ENCODE peak calls at places on chromosome 1, in nine cellular contexts. M is neural progenitor cell, X is MM.1S, K is GM23338, C is GM23248, L is PC-3, V is HCT116, H is hepatocyte, R is SK-N-SH. D is an unnamed sample.

GRCh38 chr1:215114154-215114933 is 31.8 kb downstream of the KCNK2 start:
- DNase-seq in M (no peak), X (no peak), K (no peak), C (peak), L (peak), V (peak), H (no peak), R (no peak), D (no peak)

GRCh38 chr1:68442822-68443556 is 6.8 kb downstream of the RPE65 start:
- DNase-seq in M (peak), X (peak), K (peak), C (peak), L (peak), V (peak), H (peak), R (peak), D (peak)

GRCh38 chr1:151310986-151311385 is 16.2 kb downstream of the PI4KB start:
- DNase-seq in M (no peak), X (no peak), K (no peak), C (peak), L (no peak), V (no peak), H (no peak), R (no peak), D (no peak)

GRCh38 chr1:36415661-36416346 is 18.1 kb upstream of the LSM10 start:
- DNase-seq in M (no peak), X (no peak), K (no peak), C (no peak), L (no peak), V (no peak), H (no peak), R (no peak), D (no peak)

GRCh38 chr1:48495166-48495565 is 23.2 kb upstream of the SPATA6 start:
- DNase-seq in M (no peak), X (no peak), K (no peak), C (peak), L (no peak), V (no peak), H (no peak), R (no peak), D (no peak)

GRCh38 chr1:229059671-229060079 is 211.2 kb upstream of the RAB4A start:
- DNase-seq in M (no peak), X (no peak), K (no peak), C (peak), L (peak), V (no peak), H (peak), R (peak), D (no peak)

GRCh38 chr1:72262735-72263134 is 19.6 kb downstream of the NEGR1 start:
- DNase-seq in M (no peak), X (no peak), K (no peak), C (no peak), L (no peak), V (no peak), H (no peak), R (no peak), D (no peak)

GRCh38 chr1:154941332-154941995 is 4.9 kb upstream of the PMVK start:
- DNase-seq in M (peak), X (no peak), K (peak), C (no peak), L (no peak), V (no peak), H (peak), R (peak), D (peak)

GRCh38 chr1:206540044-206540758 is 32.9 kb downstream of the RASSF5 start:
- DNase-seq in M (no peak), X (no peak), K (no peak), C (peak), L (peak), V (no peak), H (no peak), R (no peak), D (no peak)

GRCh38 chr1:100359139-100359538 is 6.8 kb downstream of the CDC14A start:
- DNase-seq in M (no peak), X (no peak), K (no peak), C (no peak), L (no peak), V (no peak), H (no peak), R (no peak), D (no peak)

GRCh38 chr1:112882271-112882744 is 73.7 kb downstream of the SLC16A1 start:
- DNase-seq in M (no peak), X (no peak), K (no peak), C (peak), L (no peak), V (no peak), H (no peak), R (peak), D (no peak)

GRCh38 chr1:95197616-95198252 is 36.3 kb upstream of the RWDD3 start:
- DNase-seq in M (peak), X (no peak), K (no peak), C (peak), L (peak), V (no peak), H (no peak), R (no peak), D (no peak)

GRCh38 chr1:206020393-206021007 is 3.2 kb downstream of the CTSE start:
- DNase-seq in M (no peak), X (no peak), K (no peak), C (no peak), L (no peak), V (no peak), H (no peak), R (no peak), D (no peak)

GRCh38 chr1:160954158-160955104 is at the start of gene ITLN2:
- DNase-seq in M (peak), X (peak), K (peak), C (peak), L (peak), V (peak), H (peak), R (peak), D (peak)

GRCh38 chr1:210272666-210273065 is 40.1 kb downstream of the SERTAD4 start:
- DNase-seq in M (peak), X (no peak), K (peak), C (peak), L (no peak), V (no peak), H (peak), R (peak), D (no peak)

GRCh38 chr1:64004451-64004850 is 199.0 kb upstream of the UBE2U start:
- DNase-seq in M (no peak), X (no peak), K (peak), C (no peak), L (no peak), V (no peak), H (no peak), R (no peak), D (no peak)

GRCh38 chr1:64856564-64856963 is 109.8 kb downstream of the JAK1 start:
- DNase-seq in M (no peak), X (no peak), K (no peak), C (no peak), L (no peak), V (no peak), H (no peak), R (no peak), D (peak)

GRCh38 chr1:91582431-91582921 is 81.8 kb downstream of the CDC7 start:
- DNase-seq in M (no peak), X (no peak), K (no peak), C (peak), L (peak), V (no peak), H (peak), R (no peak), D (no peak)

GRCh38 chr1:224175615-224176014 is 7.4 kb upstream of the DEGS1 start:
- DNase-seq in M (peak), X (no peak), K (peak), C (peak), L (no peak), V (no peak), H (peak), R (peak), D (no peak)

GRCh38 chr1:51636765-51637522 is 20.1 kb downstream of the OSBPL9 start:
- DNase-seq in M (no peak), X (no peak), K (no peak), C (peak), L (peak), V (peak), H (peak), R (no peak), D (no peak)

GRCh38 chr1:41434306-41434705 is 50.2 kb downstream of the EDN2 start:
- DNase-seq in M (no peak), X (no peak), K (no peak), C (no peak), L (no peak), V (no peak), H (no peak), R (no peak), D (no peak)

GRCh38 chr1:119276558-119276957 is 92.0 kb upstream of the HAO2 start:
- DNase-seq in M (peak), X (no peak), K (peak), C (no peak), L (peak), V (no peak), H (peak), R (no peak), D (no peak)

GRCh38 chr1:63593303-63593886 is at the start of gene PGM1:
- DNase-seq in M (peak), X (peak), K (peak), C (peak), L (peak), V (peak), H (peak), R (peak), D (peak)

GRCh38 chr1:10667815-10668214 is 128.6 kb downstream of the CASZ1 start:
- DNase-seq in M (no peak), X (no peak), K (peak), C (no peak), L (no peak), V (no peak), H (peak), R (peak), D (no peak)

GRCh38 chr1:54245501-54245900 is 45.5 kb downstream of the MRPL37 start:
- DNase-seq in M (no peak), X (no peak), K (no peak), C (peak), L (no peak), V (no peak), H (no peak), R (peak), D (no peak)

GRCh38 chr1:204733289-204733688 is 47.8 kb upstream of the LRRN2 start:
- DNase-seq in M (no peak), X (no peak), K (no peak), C (no peak), L (no peak), V (no peak), H (no peak), R (no peak), D (no peak)

GRCh38 chr1:18948913-18949688 is 7.4 kb downstream of the IFFO2 start:
- DNase-seq in M (peak), X (no peak), K (peak), C (peak), L (no peak), V (no peak), H (peak), R (no peak), D (no peak)

GRCh38 chr1:27574871-27575831 is 28.8 kb downstream of the AHDC1 start:
- DNase-seq in M (peak), X (no peak), K (peak), C (peak), L (peak), V (no peak), H (peak), R (peak), D (no peak)

GRCh38 chr1:38549191-38549590 is 310.4 kb downstream of the RRAGC start:
- DNase-seq in M (no peak), X (no peak), K (no peak), C (no peak), L (no peak), V (no peak), H (no peak), R (no peak), D (no peak)

GRCh38 chr1:245678866-245679411 is 524.2 kb downstream of the KIF26B start:
- DNase-seq in M (no peak), X (no peak), K (no peak), C (no peak), L (no peak), V (no peak), H (no peak), R (no peak), D (no peak)

GRCh38 chr1:200279810-200280411 is 129.9 kb downstream of the ZNF281 start:
- DNase-seq in M (peak), X (peak), K (peak), C (peak), L (peak), V (peak), H (peak), R (peak), D (peak)

GRCh38 chr1:14724234-14724633 is 125.7 kb downstream of the KAZN start:
- DNase-seq in M (peak), X (no peak), K (no peak), C (peak), L (peak), V (no peak), H (no peak), R (no peak), D (no peak)

GRCh38 chr1:244647819-244648218 is 5.1 kb upstream of the DESI2 start:
- DNase-seq in M (no peak), X (no peak), K (peak), C (no peak), L (no peak), V (no peak), H (no peak), R (no peak), D (no peak)

GRCh38 chr1:60924964-60925798 is 157.2 kb upstream of the NFIA start:
- DNase-seq in M (no peak), X (no peak), K (no peak), C (no peak), L (no peak), V (no peak), H (no peak), R (no peak), D (no peak)

DNA sequence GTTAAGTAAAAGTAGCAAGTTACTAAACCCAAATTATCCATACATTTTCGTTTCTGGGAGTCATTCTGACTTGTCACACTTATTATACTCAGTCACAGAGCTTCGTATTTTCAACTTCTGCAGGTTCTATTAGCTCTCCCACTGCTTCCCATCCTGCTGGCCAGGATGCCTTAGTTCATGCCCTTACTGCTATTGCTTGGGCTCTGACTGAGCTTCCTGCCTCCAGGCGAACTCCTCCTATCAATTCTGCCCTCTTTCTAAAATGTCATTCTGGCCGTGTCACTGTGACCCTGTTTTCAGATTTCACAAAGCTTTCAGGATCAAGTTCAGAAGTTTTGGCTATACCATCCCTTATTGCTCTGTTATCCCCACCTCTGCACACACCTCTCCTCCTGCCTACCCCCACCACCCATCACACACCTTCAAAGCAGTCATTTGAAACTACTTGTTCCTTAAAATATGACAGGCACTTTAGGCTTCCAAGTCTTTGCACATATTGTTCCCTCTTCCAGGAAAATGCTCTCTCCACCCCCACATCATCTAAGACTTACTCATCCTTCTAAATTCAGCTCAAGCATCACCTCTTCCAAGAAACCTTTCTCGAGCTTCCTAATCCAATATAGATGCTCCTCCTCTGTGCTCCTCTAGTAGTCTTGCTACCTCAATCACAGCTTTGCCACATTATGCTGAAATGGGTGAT is 278.0 kb downstream of the BRINP2 start:
- DNase-seq in M (no peak), X (no peak), K (no peak), C (peak), L (no peak), V (no peak), H (no peak), R (no peak), D (no peak)
- TF ChIP-seq EZH2phosphoT487 in M (no peak), X (no peak), K (no peak), C (no peak), L (no peak), V (no peak), H (no peak), R (no peak), D (no peak)

DNA sequence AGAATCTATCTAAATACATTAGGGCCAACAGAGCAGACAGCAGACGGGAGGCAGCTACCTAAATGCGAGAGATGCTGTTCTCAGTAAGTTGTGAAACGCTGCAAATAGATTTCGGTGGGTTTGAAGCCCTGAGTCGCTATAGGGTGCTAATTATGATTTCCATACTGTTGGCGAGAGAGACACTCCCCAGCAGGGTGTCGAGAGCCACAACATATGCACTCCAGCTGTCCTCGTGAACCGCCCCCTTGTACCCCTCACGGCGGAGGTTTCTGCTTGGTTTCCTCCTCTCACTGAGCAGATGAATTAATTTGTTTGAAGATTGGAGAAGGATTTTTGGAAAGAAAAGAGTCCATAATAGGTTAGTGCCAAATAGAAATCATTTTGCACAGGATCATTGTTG is 326.5 kb upstream of the CAMK1G start:
- DNase-seq in M (no peak), X (no peak), K (no peak), C (no peak), L (no peak), V (no peak), H (no peak), R (no peak), D (no peak)
- TF ChIP-seq EZH2phosphoT487 in M (no peak), X (no peak), K (no peak), C (no peak), L (no peak), V (no peak), H (no peak), R (no peak), D (no peak)

DNA sequence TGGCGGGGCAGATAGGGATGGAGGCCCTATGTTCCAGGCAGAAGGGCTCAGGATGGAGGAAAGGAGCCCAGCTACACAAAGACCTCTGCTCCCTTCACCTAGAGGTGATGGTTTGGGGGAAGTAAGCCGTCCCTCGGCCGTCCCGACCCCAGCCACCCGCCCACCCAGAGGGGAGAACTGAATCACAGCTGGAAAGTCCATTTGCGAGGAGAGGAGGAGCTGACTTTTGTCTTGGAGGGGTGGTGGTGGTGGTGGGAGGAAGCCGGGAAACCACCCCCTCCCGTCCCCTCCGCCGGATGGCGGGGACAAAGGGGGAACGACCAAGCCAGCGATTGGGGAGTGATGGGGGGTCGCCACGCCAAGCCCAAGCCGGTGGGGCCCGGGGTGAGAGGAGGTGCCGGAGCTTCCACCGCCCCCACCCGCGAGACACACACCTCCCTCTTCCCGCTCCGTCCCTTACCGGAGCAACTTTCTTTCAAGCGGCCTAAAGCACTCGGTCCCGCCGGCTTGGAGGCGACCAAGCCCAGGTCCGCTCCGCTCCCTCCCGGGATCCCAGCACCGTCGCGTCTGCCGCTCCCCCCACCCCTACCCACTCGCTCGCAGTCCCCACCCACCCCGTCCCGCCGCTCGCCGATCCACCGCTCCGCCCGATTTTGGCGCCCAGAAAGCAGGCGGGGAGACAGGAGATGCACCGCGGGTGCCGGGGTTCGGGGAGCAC is 581 bp downstream of the ARHGEF2 start:
- DNase-seq in M (peak), X (peak), K (peak), C (peak), L (peak), V (no peak), H (peak), R (peak), D (no peak)
- TF ChIP-seq EZH2phosphoT487 in M (no peak), X (no peak), K (no peak), C (no peak), L (no peak), V (no peak), H (no peak), R (no peak), D (no peak)

DNA sequence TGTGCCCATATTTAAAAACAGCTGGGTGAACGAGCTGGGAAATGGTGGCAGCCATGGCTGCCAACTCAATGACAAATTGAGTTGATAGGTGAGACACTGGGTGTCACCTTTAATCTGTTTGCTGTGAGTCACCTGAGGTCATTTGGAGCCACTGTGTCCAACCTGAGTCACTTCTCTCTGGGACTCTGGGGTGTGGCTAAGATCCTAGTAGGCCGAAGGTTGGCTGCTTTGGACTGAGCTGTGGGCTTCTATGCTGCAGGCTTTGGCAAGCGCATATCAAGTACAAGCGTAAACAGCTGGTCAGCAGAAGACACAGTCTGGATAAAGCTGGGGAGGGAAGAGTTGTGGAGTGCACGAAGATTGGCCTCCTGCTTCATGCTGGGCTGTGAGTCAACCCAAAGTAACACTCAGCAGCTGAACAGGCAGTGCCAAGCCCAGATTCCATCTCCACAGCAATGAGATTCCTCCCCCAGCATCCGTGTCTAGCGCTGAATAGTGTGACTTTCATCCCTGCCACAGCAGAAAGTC is 24.0 kb downstream of the TEX35 start:
- DNase-seq in M (no peak), X (no peak), K (no peak), C (peak), L (peak), V (peak), H (peak), R (no peak), D (no peak)
- TF ChIP-seq EZH2phosphoT487 in M (no peak), X (no peak), K (no peak), C (no peak), L (no peak), V (no peak), H (no peak), R (no peak), D (no peak)

D was measured in OCI-LY7.